ENCODE peak calls at places on chromosomes 6 and 20, in ten cellular contexts. One of them, this sample, is unnamed.

GRCh38 chr20:50774515-50774914 is 20.3 kb upstream of the BCAS4 start:
- DNase-seq in OCI-LY7: no peak
- DNase-seq in WERI-Rb-1: no peak
- DNase-seq in activated CD4-positive, alpha-beta T cell treated with anti-CD3 and anti-CD28 coated beads, Interleukin-2, amount 50 U/mL, for 24 hours: no peak
- DNase-seq in esophagus muscularis mucosa: peak; percentile 53
- DNase-seq in myocyte: no peak
- DNase-seq in AG20443: no peak
- DNase-seq in right atrium auricular region: no peak
- DNase-seq in HCT116: no peak
- DNase-seq in HT1080: no peak
- DNase-seq in this sample: no peak

GRCh38 chr6:166050559-166050958 is 117.1 kb downstream of the TBXT start:
- DNase-seq in esophagus muscularis mucosa: no peak
- DNase-seq in HT1080: no peak
- DNase-seq in AG20443: no peak
- DNase-seq in OCI-LY7: no peak
- DNase-seq in myocyte: no peak
- DNase-seq in right atrium auricular region: no peak
- DNase-seq in HCT116: no peak
- DNase-seq in WERI-Rb-1: no peak
- DNase-seq in activated CD4-positive, alpha-beta T cell treated with anti-CD3 and anti-CD28 coated beads, Interleukin-2, amount 50 U/mL, for 24 hours: no peak
- DNase-seq in this sample: no peak

GRCh38 chr6:41638801-41639555 is 710 bp downstream of the MDFI start:
- DNase-seq in HCT116: no peak
- DNase-seq in activated CD4-positive, alpha-beta T cell treated with anti-CD3 and anti-CD28 coated beads, Interleukin-2, amount 50 U/mL, for 24 hours: no peak
- DNase-seq in right atrium auricular region: no peak
- DNase-seq in esophagus muscularis mucosa: no peak
- DNase-seq in OCI-LY7: no peak
- DNase-seq in WERI-Rb-1: peak; percentile 61
- DNase-seq in AG20443: no peak
- DNase-seq in HT1080: no peak
- DNase-seq in myocyte: no peak
- DNase-seq in this sample: no peak

GRCh38 chr6:112130878-112131277 is 43.5 kb downstream of the FAM229B start:
- DNase-seq in AG20443: no peak
- DNase-seq in myocyte: no peak
- DNase-seq in HCT116: no peak
- DNase-seq in esophagus muscularis mucosa: no peak
- DNase-seq in right atrium auricular region: no peak
- DNase-seq in OCI-LY7: no peak
- DNase-seq in WERI-Rb-1: no peak
- DNase-seq in activated CD4-positive, alpha-beta T cell treated with anti-CD3 and anti-CD28 coated beads, Interleukin-2, amount 50 U/mL, for 24 hours: no peak
- DNase-seq in HT1080: no peak
- DNase-seq in this sample: no peak

GRCh38 chr6:71473908-71474307 is 185.3 kb downstream of the OGFRL1 start:
- DNase-seq in HCT116: no peak
- DNase-seq in activated CD4-positive, alpha-beta T cell treated with anti-CD3 and anti-CD28 coated beads, Interleukin-2, amount 50 U/mL, for 24 hours: no peak
- DNase-seq in WERI-Rb-1: no peak
- DNase-seq in AG20443: peak; percentile 76
- DNase-seq in myocyte: peak; percentile 90
- DNase-seq in esophagus muscularis mucosa: peak; percentile 93
- DNase-seq in HT1080: peak; percentile 93
- DNase-seq in right atrium auricular region: peak; percentile 76
- DNase-seq in OCI-LY7: no peak
- DNase-seq in this sample: no peak

GRCh38 chr6:25478973-25479372 is 173.0 kb upstream of the SCGN start:
- DNase-seq in myocyte: no peak
- DNase-seq in activated CD4-positive, alpha-beta T cell treated with anti-CD3 and anti-CD28 coated beads, Interleukin-2, amount 50 U/mL, for 24 hours: no peak
- DNase-seq in HT1080: no peak
- DNase-seq in AG20443: no peak
- DNase-seq in HCT116: no peak
- DNase-seq in OCI-LY7: no peak
- DNase-seq in right atrium auricular region: no peak
- DNase-seq in esophagus muscularis mucosa: no peak
- DNase-seq in WERI-Rb-1: no peak
- DNase-seq in this sample: no peak

GRCh38 chr20:38145094-38146075 is 19.7 kb downstream of the TGM2 start:
- DNase-seq in AG20443: no peak
- DNase-seq in OCI-LY7: no peak
- DNase-seq in myocyte: no peak
- DNase-seq in HT1080: peak; percentile 66
- DNase-seq in HCT116: no peak
- DNase-seq in WERI-Rb-1: no peak
- DNase-seq in right atrium auricular region: no peak
- DNase-seq in activated CD4-positive, alpha-beta T cell treated with anti-CD3 and anti-CD28 coated beads, Interleukin-2, amount 50 U/mL, for 24 hours: no peak
- DNase-seq in esophagus muscularis mucosa: no peak
- DNase-seq in this sample: no peak

GRCh38 chr20:5569021-5569420 is 181.2 kb upstream of the SHLD1 start:
- DNase-seq in AG20443: peak; percentile 23
- DNase-seq in esophagus muscularis mucosa: no peak
- DNase-seq in OCI-LY7: peak; percentile 83
- DNase-seq in WERI-Rb-1: peak; percentile 33
- DNase-seq in right atrium auricular region: no peak
- DNase-seq in HT1080: peak; percentile 49
- DNase-seq in myocyte: peak; percentile 30
- DNase-seq in activated CD4-positive, alpha-beta T cell treated with anti-CD3 and anti-CD28 coated beads, Interleukin-2, amount 50 U/mL, for 24 hours: peak; percentile 31
- DNase-seq in HCT116: peak; percentile 28
- DNase-seq in this sample: no peak

GRCh38 chr6:36666726-36667591 is 11.6 kb upstream of the CDKN1A start:
- DNase-seq in OCI-LY7: peak; percentile 74
- DNase-seq in HT1080: peak; percentile 97
- DNase-seq in AG20443: peak; percentile 92
- DNase-seq in esophagus muscularis mucosa: no peak
- DNase-seq in activated CD4-positive, alpha-beta T cell treated with anti-CD3 and anti-CD28 coated beads, Interleukin-2, amount 50 U/mL, for 24 hours: no peak
- DNase-seq in WERI-Rb-1: peak; percentile 98
- DNase-seq in HCT116: peak; percentile 59
- DNase-seq in right atrium auricular region: peak; percentile 89
- DNase-seq in myocyte: peak; percentile 98
- DNase-seq in this sample: no peak

GRCh38 chr6:146087386-146087785 is 58.5 kb downstream of the GRM1 start:
- DNase-seq in myocyte: no peak
- DNase-seq in AG20443: no peak
- DNase-seq in HCT116: no peak
- DNase-seq in OCI-LY7: no peak
- DNase-seq in HT1080: no peak
- DNase-seq in activated CD4-positive, alpha-beta T cell treated with anti-CD3 and anti-CD28 coated beads, Interleukin-2, amount 50 U/mL, for 24 hours: no peak
- DNase-seq in right atrium auricular region: no peak
- DNase-seq in esophagus muscularis mucosa: no peak
- DNase-seq in WERI-Rb-1: no peak
- DNase-seq in this sample: no peak

GRCh38 chr20:46920114-46920513 is 25.5 kb downstream of the EYA2 start:
- DNase-seq in HCT116: no peak
- DNase-seq in HT1080: no peak
- DNase-seq in AG20443: no peak
- DNase-seq in OCI-LY7: no peak
- DNase-seq in WERI-Rb-1: no peak
- DNase-seq in right atrium auricular region: no peak
- DNase-seq in myocyte: no peak
- DNase-seq in esophagus muscularis mucosa: no peak
- DNase-seq in activated CD4-positive, alpha-beta T cell treated with anti-CD3 and anti-CD28 coated beads, Interleukin-2, amount 50 U/mL, for 24 hours: no peak
- DNase-seq in this sample: no peak

GRCh38 chr6:26412225-26412624 is 10.2 kb downstream of the BTN3A1 start:
- DNase-seq in esophagus muscularis mucosa: no peak
- DNase-seq in HCT116: no peak
- DNase-seq in activated CD4-positive, alpha-beta T cell treated with anti-CD3 and anti-CD28 coated beads, Interleukin-2, amount 50 U/mL, for 24 hours: no peak
- DNase-seq in OCI-LY7: no peak
- DNase-seq in right atrium auricular region: no peak
- DNase-seq in HT1080: no peak
- DNase-seq in myocyte: no peak
- DNase-seq in AG20443: no peak
- DNase-seq in WERI-Rb-1: no peak
- DNase-seq in this sample: no peak

GRCh38 chr20:6397115-6397514 is 274.3 kb upstream of the FERMT1 start:
- DNase-seq in AG20443: no peak
- DNase-seq in HT1080: no peak
- DNase-seq in activated CD4-positive, alpha-beta T cell treated with anti-CD3 and anti-CD28 coated beads, Interleukin-2, amount 50 U/mL, for 24 hours: no peak
- DNase-seq in myocyte: no peak
- DNase-seq in esophagus muscularis mucosa: no peak
- DNase-seq in right atrium auricular region: no peak
- DNase-seq in OCI-LY7: no peak
- DNase-seq in WERI-Rb-1: no peak
- DNase-seq in HCT116: no peak
- DNase-seq in this sample: no peak

GRCh38 chr6:26086214-26086613 is 1.0 kb upstream of the HFE start:
- DNase-seq in right atrium auricular region: no peak
- DNase-seq in OCI-LY7: no peak
- DNase-seq in AG20443: no peak
- DNase-seq in HT1080: no peak
- DNase-seq in activated CD4-positive, alpha-beta T cell treated with anti-CD3 and anti-CD28 coated beads, Interleukin-2, amount 50 U/mL, for 24 hours: no peak
- DNase-seq in HCT116: no peak
- DNase-seq in WERI-Rb-1: no peak
- DNase-seq in myocyte: no peak
- DNase-seq in esophagus muscularis mucosa: no peak
- DNase-seq in this sample: no peak

GRCh38 chr6:116676021-116676420 is 5.0 kb upstream of the KPNA5 start:
- DNase-seq in HT1080: no peak
- DNase-seq in AG20443: no peak
- DNase-seq in esophagus muscularis mucosa: no peak
- DNase-seq in myocyte: no peak
- DNase-seq in right atrium auricular region: no peak
- DNase-seq in OCI-LY7: no peak
- DNase-seq in WERI-Rb-1: no peak
- DNase-seq in activated CD4-positive, alpha-beta T cell treated with anti-CD3 and anti-CD28 coated beads, Interleukin-2, amount 50 U/mL, for 24 hours: no peak
- DNase-seq in HCT116: no peak
- DNase-seq in this sample: no peak

GRCh38 chr6:118876201-118876600 is 17.8 kb upstream of the ASF1A start:
- DNase-seq in AG20443: no peak
- DNase-seq in HCT116: no peak
- DNase-seq in myocyte: no peak
- DNase-seq in WERI-Rb-1: no peak
- DNase-seq in activated CD4-positive, alpha-beta T cell treated with anti-CD3 and anti-CD28 coated beads, Interleukin-2, amount 50 U/mL, for 24 hours: no peak
- DNase-seq in right atrium auricular region: no peak
- DNase-seq in HT1080: peak; percentile 51
- DNase-seq in esophagus muscularis mucosa: no peak
- DNase-seq in OCI-LY7: no peak
- DNase-seq in this sample: no peak

GRCh38 chr6:148342146-148343027 is at the start of gene SASH1:
- DNase-seq in right atrium auricular region: peak; percentile 73
- DNase-seq in WERI-Rb-1: peak; percentile 77
- DNase-seq in activated CD4-positive, alpha-beta T cell treated with anti-CD3 and anti-CD28 coated beads, Interleukin-2, amount 50 U/mL, for 24 hours: no peak
- DNase-seq in OCI-LY7: no peak
- DNase-seq in AG20443: peak; percentile 68
- DNase-seq in HT1080: peak; percentile 64
- DNase-seq in myocyte: peak; percentile 75
- DNase-seq in esophagus muscularis mucosa: peak; percentile 92
- DNase-seq in HCT116: peak; percentile 62
- DNase-seq in this sample: no peak

GRCh38 chr6:98641929-98642328 is 192.4 kb upstream of the POU3F2 start:
- DNase-seq in esophagus muscularis mucosa: no peak
- DNase-seq in AG20443: peak; percentile 12
- DNase-seq in HT1080: peak; percentile 89
- DNase-seq in OCI-LY7: no peak
- DNase-seq in HCT116: no peak
- DNase-seq in WERI-Rb-1: peak; percentile 12
- DNase-seq in activated CD4-positive, alpha-beta T cell treated with anti-CD3 and anti-CD28 coated beads, Interleukin-2, amount 50 U/mL, for 24 hours: no peak
- DNase-seq in myocyte: peak; percentile 65
- DNase-seq in right atrium auricular region: no peak
- DNase-seq in this sample: no peak

GRCh38 chr6:37139223-37139962 is 30.6 kb upstream of the PIM1 start:
- DNase-seq in HCT116: no peak
- DNase-seq in right atrium auricular region: no peak
- DNase-seq in HT1080: no peak
- DNase-seq in OCI-LY7: no peak
- DNase-seq in activated CD4-positive, alpha-beta T cell treated with anti-CD3 and anti-CD28 coated beads, Interleukin-2, amount 50 U/mL, for 24 hours: no peak
- DNase-seq in myocyte: no peak
- DNase-seq in WERI-Rb-1: no peak
- DNase-seq in esophagus muscularis mucosa: no peak
- DNase-seq in AG20443: no peak
- DNase-seq in this sample: no peak

GRCh38 chr6:147226163-147226724 is 22.0 kb downstream of the STXBP5 start:
- DNase-seq in esophagus muscularis mucosa: no peak
- DNase-seq in AG20443: no peak
- DNase-seq in right atrium auricular region: no peak
- DNase-seq in WERI-Rb-1: no peak
- DNase-seq in OCI-LY7: no peak
- DNase-seq in HT1080: no peak
- DNase-seq in activated CD4-positive, alpha-beta T cell treated with anti-CD3 and anti-CD28 coated beads, Interleukin-2, amount 50 U/mL, for 24 hours: no peak
- DNase-seq in HCT116: no peak
- DNase-seq in myocyte: no peak
- DNase-seq in this sample: no peak

GRCh38 chr6:52642381-52642780 is 28.5 kb upstream of the TMEM14A start:
- DNase-seq in esophagus muscularis mucosa: no peak
- DNase-seq in HCT116: no peak
- DNase-seq in OCI-LY7: no peak
- DNase-seq in HT1080: no peak
- DNase-seq in right atrium auricular region: no peak
- DNase-seq in WERI-Rb-1: peak; percentile 73
- DNase-seq in myocyte: no peak
- DNase-seq in activated CD4-positive, alpha-beta T cell treated with anti-CD3 and anti-CD28 coated beads, Interleukin-2, amount 50 U/mL, for 24 hours: no peak
- DNase-seq in AG20443: no peak
- DNase-seq in this sample: no peak

GRCh38 chr6:42960243-42961019 is at the start of gene GNMT:
- DNase-seq in WERI-Rb-1: peak; percentile 88
- DNase-seq in OCI-LY7: no peak
- DNase-seq in HT1080: no peak
- DNase-seq in HCT116: no peak
- DNase-seq in activated CD4-positive, alpha-beta T cell treated with anti-CD3 and anti-CD28 coated beads, Interleukin-2, amount 50 U/mL, for 24 hours: no peak
- DNase-seq in right atrium auricular region: peak; percentile 60
- DNase-seq in esophagus muscularis mucosa: no peak
- DNase-seq in myocyte: peak; percentile 13
- DNase-seq in AG20443: peak; percentile 65
- DNase-seq in this sample: no peak

GRCh38 chr6:88013015-88013414 is 34.6 kb upstream of the SPACA1 start:
- DNase-seq in HCT116: no peak
- DNase-seq in HT1080: no peak
- DNase-seq in esophagus muscularis mucosa: no peak
- DNase-seq in AG20443: no peak
- DNase-seq in myocyte: no peak
- DNase-seq in right atrium auricular region: no peak
- DNase-seq in WERI-Rb-1: no peak
- DNase-seq in OCI-LY7: peak; percentile 84
- DNase-seq in activated CD4-positive, alpha-beta T cell treated with anti-CD3 and anti-CD28 coated beads, Interleukin-2, amount 50 U/mL, for 24 hours: no peak
- DNase-seq in this sample: no peak

GRCh38 chr6:39952170-39952569 is 17.9 kb upstream of the MOCS1 start:
- DNase-seq in HT1080: no peak
- DNase-seq in AG20443: peak; percentile 67
- DNase-seq in OCI-LY7: no peak
- DNase-seq in WERI-Rb-1: no peak
- DNase-seq in HCT116: no peak
- DNase-seq in activated CD4-positive, alpha-beta T cell treated with anti-CD3 and anti-CD28 coated beads, Interleukin-2, amount 50 U/mL, for 24 hours: no peak
- DNase-seq in myocyte: peak; percentile 63
- DNase-seq in right atrium auricular region: no peak
- DNase-seq in esophagus muscularis mucosa: peak; percentile 79
- DNase-seq in this sample: no peak

GRCh38 chr6:110456694-110457093 is 19.7 kb downstream of the SLC22A16 start:
- DNase-seq in activated CD4-positive, alpha-beta T cell treated with anti-CD3 and anti-CD28 coated beads, Interleukin-2, amount 50 U/mL, for 24 hours: no peak
- DNase-seq in AG20443: no peak
- DNase-seq in HT1080: no peak
- DNase-seq in HCT116: no peak
- DNase-seq in myocyte: no peak
- DNase-seq in right atrium auricular region: no peak
- DNase-seq in WERI-Rb-1: no peak
- DNase-seq in OCI-LY7: no peak
- DNase-seq in esophagus muscularis mucosa: no peak
- DNase-seq in this sample: no peak

GRCh38 chr6:35025241-35026188 is 115.6 kb downstream of the TCP11 start:
- DNase-seq in myocyte: no peak
- DNase-seq in activated CD4-positive, alpha-beta T cell treated with anti-CD3 and anti-CD28 coated beads, Interleukin-2, amount 50 U/mL, for 24 hours: no peak
- DNase-seq in esophagus muscularis mucosa: no peak
- DNase-seq in HT1080: no peak
- DNase-seq in OCI-LY7: no peak
- DNase-seq in AG20443: peak; percentile 40
- DNase-seq in HCT116: no peak
- DNase-seq in right atrium auricular region: peak; percentile 57
- DNase-seq in WERI-Rb-1: no peak
- DNase-seq in this sample: no peak

GRCh38 chr20:2228926-2229325 is 66.9 kb upstream of the TGM3 start:
- DNase-seq in WERI-Rb-1: no peak
- DNase-seq in activated CD4-positive, alpha-beta T cell treated with anti-CD3 and anti-CD28 coated beads, Interleukin-2, amount 50 U/mL, for 24 hours: no peak
- DNase-seq in OCI-LY7: no peak
- DNase-seq in esophagus muscularis mucosa: no peak
- DNase-seq in AG20443: no peak
- DNase-seq in myocyte: no peak
- DNase-seq in HCT116: no peak
- DNase-seq in right atrium auricular region: no peak
- DNase-seq in HT1080: no peak
- DNase-seq in this sample: no peak

GRCh38 chr6:33896391-33897192 is 92.8 kb upstream of the MLN start:
- DNase-seq in AG20443: peak; percentile 68
- DNase-seq in HCT116: no peak
- DNase-seq in myocyte: peak; percentile 20
- DNase-seq in right atrium auricular region: no peak
- DNase-seq in WERI-Rb-1: no peak
- DNase-seq in OCI-LY7: no peak
- DNase-seq in esophagus muscularis mucosa: no peak
- DNase-seq in activated CD4-positive, alpha-beta T cell treated with anti-CD3 and anti-CD28 coated beads, Interleukin-2, amount 50 U/mL, for 24 hours: no peak
- DNase-seq in HT1080: no peak
- DNase-seq in this sample: no peak

This sample was measured in activated CD4-positive, CD25-positive, alpha-beta regulatory T cell.